ENCODE peak calls at places on chromosomes 11 and 22, in ten cellular contexts. A is HTR-8/SVneo; B is trophoblast cell; T is RWPE1; R is NCI-H345; M is stimulated activated CD8-positive, alpha-beta memory T cell treated with anti-CD3 and anti-CD28 coated beads, Interleukin-7, amount 100 ng/mL, for 1 hour; Y is WTC11; K is stimulated activated CD4-positive, alpha-beta T cell treated with anti-CD3 and anti-CD28 coated beads, Interleukin-2, amount 100 ng/mL, for 48 hours; F is GM12865; S is activated CD4-positive, alpha-beta T cell treated with anti-CD3 and anti-CD28 coated beads for 24 hours. E is an unnamed sample.

GRCh38 chr11:2527621-2528291 is 82.9 kb downstream of the KCNQ1 start:
- DNase-seq in Y (peak), B (no peak), M (no peak), R (no peak), S (no peak), A (no peak), T (no peak), F (no peak), K (no peak), E (no peak)

GRCh38 chr11:77547047-77547836 is 42.5 kb upstream of the AQP11 start:
- DNase-seq in R (no peak), M (no peak), B (no peak), K (no peak), S (no peak), A (no peak), F (no peak), Y (no peak), T (no peak), E (no peak)

GRCh38 chr22:49212466-49212865 is 615.2 kb downstream of the BRD1 start:
- DNase-seq in A (no peak), S (no peak), K (no peak), R (no peak), M (no peak), T (no peak), Y (peak), B (no peak), F (no peak), E (no peak)

GRCh38 chr11:43243901-43244300 is 67.9 kb upstream of the API5 start:
- DNase-seq in A (no peak), Y (no peak), B (no peak), M (no peak), T (no peak), S (no peak), R (no peak), K (no peak), F (no peak), E (no peak)

GRCh38 chr22:24592846-24593809 is at the start of gene LRRC75B:
- DNase-seq in M (no peak), K (peak), S (peak), Y (peak), A (peak), B (peak), F (peak), R (peak), T (peak), E (peak)

GRCh38 chr11:2547806-2548205 is 103.0 kb downstream of the KCNQ1 start:
- DNase-seq in S (no peak), B (no peak), Y (no peak), A (no peak), M (no peak), K (no peak), R (no peak), T (peak), F (no peak), E (no peak)

GRCh38 chr11:32043737-32044515 is 46.9 kb upstream of the RCN1 start:
- DNase-seq in R (no peak), S (no peak), K (no peak), B (no peak), A (no peak), Y (no peak), T (no peak), M (no peak), F (no peak), E (no peak)

GRCh38 chr11:95895815-95896214 is 28.1 kb downstream of the MTMR2 start:
- DNase-seq in A (no peak), S (no peak), B (no peak), M (no peak), R (no peak), Y (no peak), K (no peak), F (no peak), T (no peak), E (no peak)

GRCh38 chr11:116885951-116886629 is 48.7 kb upstream of the APOA1 start:
- DNase-seq in T (no peak), B (no peak), F (no peak), M (no peak), A (no peak), K (no peak), S (no peak), Y (no peak), R (no peak), E (peak)

GRCh38 chr11:43988040-43988793 is 45.8 kb downstream of the C11orf96 start:
- DNase-seq in M (no peak), B (no peak), A (no peak), K (no peak), Y (no peak), R (no peak), F (no peak), S (no peak), T (no peak), E (peak)

GRCh38 chr11:70075836-70076235 is 2.3 kb upstream of the ANO1 start:
- DNase-seq in F (no peak), B (no peak), K (no peak), M (no peak), S (no peak), Y (peak), T (no peak), R (no peak), A (no peak), E (no peak)

GRCh38 chr11:2519879-2520735 is 75.3 kb downstream of the KCNQ1 start:
- DNase-seq in B (no peak), T (no peak), R (no peak), S (no peak), A (no peak), Y (peak), F (no peak), K (no peak), M (no peak), E (no peak)

GRCh38 chr11:95688501-95689222 is 100.9 kb downstream of the FAM76B start:
- DNase-seq in B (peak), A (no peak), K (no peak), R (no peak), T (no peak), S (no peak), Y (no peak), F (peak), M (no peak), E (no peak)

GRCh38 chr11:104254347-104254746 is 90.4 kb upstream of the PDGFD start:
- DNase-seq in T (peak), R (no peak), F (peak), A (peak), K (no peak), M (no peak), B (no peak), S (no peak), Y (peak), E (peak)

GRCh38 chr22:44437493-44438015 is 60.5 kb downstream of the RTL6 start:
- DNase-seq in S (no peak), A (no peak), K (no peak), Y (no peak), M (no peak), T (no peak), B (no peak), R (no peak), F (no peak), E (no peak)

GRCh38 chr11:6156628-6157367 is 13.3 kb downstream of the OR52B2 start:
- DNase-seq in F (peak), Y (no peak), A (no peak), T (no peak), M (no peak), S (no peak), B (no peak), K (no peak), R (no peak), E (no peak)

GRCh38 chr11:90747057-90747456 is 524.2 kb upstream of the CHORDC1 start:
- DNase-seq in S (no peak), T (peak), A (no peak), Y (no peak), R (no peak), K (no peak), M (no peak), F (no peak), B (no peak), E (no peak)

GRCh38 chr22:44391481-44392445 is 79.0 kb upstream of the SHISAL1 start:
- DNase-seq in T (no peak), Y (peak), F (no peak), K (no peak), M (no peak), R (no peak), B (no peak), A (no peak), S (no peak), E (no peak)

GRCh38 chr11:12195773-12196172 is 85.4 kb downstream of the MICAL2 start:
- DNase-seq in F (peak), M (no peak), T (no peak), A (no peak), K (peak), B (no peak), S (no peak), R (no peak), Y (no peak), E (no peak)

GRCh38 chr22:38190581-38190980 is 9.0 kb upstream of the PLA2G6 start:
- DNase-seq in M (no peak), Y (no peak), S (no peak), T (no peak), K (no peak), R (no peak), B (no peak), F (no peak), A (no peak), E (no peak)

GRCh38 chr11:61297741-61298140 is 2.6 kb upstream of the VWCE start:
- DNase-seq in B (peak), Y (no peak), A (peak), R (no peak), M (no peak), K (no peak), S (no peak), F (peak), T (peak), E (peak)

GRCh38 chr11:69035959-69036340 is 12.8 kb upstream of the TPCN2 start:
- DNase-seq in R (no peak), Y (no peak), B (no peak), T (no peak), M (no peak), A (no peak), F (no peak), S (no peak), K (no peak), E (no peak)

GRCh38 chr11:35523351-35523768 is 2.1 kb downstream of the PAMR1 start:
- DNase-seq in K (no peak), F (no peak), A (no peak), M (no peak), R (no peak), Y (no peak), S (no peak), B (no peak), T (no peak), E (peak)

GRCh38 chr11:58734681-58735490 is 3.1 kb upstream of the GLYAT start:
- DNase-seq in K (no peak), F (no peak), A (no peak), Y (no peak), M (no peak), B (no peak), R (no peak), T (no peak), S (no peak), E (no peak)

GRCh38 chr22:27420817-27421361 is 380.7 kb downstream of the MN1 start:
- DNase-seq in B (no peak), M (no peak), K (no peak), S (no peak), T (peak), F (no peak), Y (no peak), R (no peak), A (peak), E (no peak)

GRCh38 chr11:46618789-46619188 is 1.4 kb downstream of the ATG13 start:
- DNase-seq in Y (no peak), M (no peak), F (no peak), T (no peak), R (no peak), A (no peak), S (no peak), B (no peak), K (no peak), E (no peak)